ENCODE peak calls at places on chromosomes 1 and 21, in four cellular contexts. One of them, this sample, is unnamed.
A peak's percentile ranks its signal among the peaks of the same experiment; 100 is the strongest.

GRCh38 chr1:228978486-228979324 is 243.4 kb downstream of the RHOU start:
- DNase-seq in uterus: peak; percentile 61
- DNase-seq in ovary: peak; percentile 72
- DNase-seq in NB4: no peak
- DNase-seq in this sample: peak; percentile 83

GRCh38 chr21:31201144-31201543 is 142.9 kb downstream of the TIAM1 start:
- DNase-seq in uterus: no peak
- DNase-seq in ovary: no peak
- DNase-seq in NB4: no peak
- DNase-seq in this sample: no peak

GRCh38 chr1:17798011-17798410 is 42.9 kb downstream of the ACTL8 start:
- DNase-seq in uterus: no peak
- DNase-seq in ovary: no peak
- DNase-seq in NB4: no peak
- DNase-seq in this sample: no peak

GRCh38 chr1:3717715-3718601 is 34.3 kb upstream of the CCDC27 start:
- DNase-seq in NB4: peak; percentile 82
- DNase-seq in uterus: no peak
- DNase-seq in ovary: no peak
- DNase-seq in this sample: no peak

GRCh38 chr1:21626921-21627339 is 42.2 kb downstream of the RAP1GAP start:
- DNase-seq in NB4: peak; percentile 38
- DNase-seq in ovary: no peak
- DNase-seq in uterus: no peak
- DNase-seq in this sample: no peak

GRCh38 chr1:234589854-234590620 is 19.9 kb downstream of the IRF2BP2 start:
- DNase-seq in ovary: no peak
- DNase-seq in uterus: no peak
- DNase-seq in NB4: no peak
- DNase-seq in this sample: no peak

GRCh38 chr1:59672851-59673574 is 141.7 kb upstream of the HOOK1 start:
- DNase-seq in NB4: peak; percentile 51
- DNase-seq in uterus: no peak
- DNase-seq in ovary: no peak
- DNase-seq in this sample: no peak

GRCh38 chr1:193727850-193728249 is 541.4 kb upstream of the B3GALT2 start:
- DNase-seq in NB4: no peak
- DNase-seq in uterus: no peak
- DNase-seq in ovary: no peak
- DNase-seq in this sample: no peak

GRCh38 chr1:207811319-207811718 is 59.5 kb downstream of the CD46 start:
- DNase-seq in NB4: no peak
- DNase-seq in ovary: no peak
- DNase-seq in uterus: no peak
- DNase-seq in this sample: no peak

GRCh38 chr1:8889925-8890785 is 11.7 kb upstream of the ENO1 start:
- DNase-seq in NB4: no peak
- DNase-seq in ovary: peak; percentile 87
- DNase-seq in uterus: peak; percentile 70
- DNase-seq in this sample: peak; percentile 88

GRCh38 chr21:40846566-40847411 is at the start of gene DSCAM:
- DNase-seq in uterus: no peak
- DNase-seq in ovary: no peak
- DNase-seq in NB4: no peak
- DNase-seq in this sample: no peak

GRCh38 chr1:103788377-103788776 is 38.7 kb downstream of the AMY1C start:
- DNase-seq in uterus: no peak
- DNase-seq in NB4: peak; percentile 21
- DNase-seq in ovary: no peak
- DNase-seq in this sample: no peak

GRCh38 chr1:42046772-42047552 is 106.2 kb upstream of the GUCA2B start:
- DNase-seq in uterus: no peak
- DNase-seq in NB4: no peak
- DNase-seq in ovary: no peak
- DNase-seq in this sample: peak; percentile 85

GRCh38 chr1:2151252-2151651 is 43.3 kb downstream of the FAAP20 start:
- DNase-seq in ovary: no peak
- DNase-seq in NB4: peak; percentile 99
- DNase-seq in uterus: no peak
- DNase-seq in this sample: no peak

GRCh38 chr1:176691251-176692228 is 228.6 kb downstream of the PAPPA2 start:
- DNase-seq in NB4: peak; percentile 55
- DNase-seq in ovary: no peak
- DNase-seq in uterus: no peak
- DNase-seq in this sample: peak; percentile 58

GRCh38 chr1:182206628-182207239 is 145.2 kb upstream of the ZNF648 start:
- DNase-seq in NB4: peak; percentile 55
- DNase-seq in ovary: peak; percentile 80
- DNase-seq in uterus: peak; percentile 77
- DNase-seq in this sample: no peak

GRCh38 chr21:35840197-35840799 is 220.0 kb downstream of the SETD4 start:
- DNase-seq in NB4: peak; percentile 83
- DNase-seq in uterus: peak; percentile 26
- DNase-seq in ovary: peak; percentile 37
- DNase-seq in this sample: peak; percentile 55

GRCh38 chr1:233114860-233115259 is 164.4 kb downstream of the NTPCR start:
- DNase-seq in NB4: peak; percentile 48
- DNase-seq in ovary: no peak
- DNase-seq in uterus: no peak
- DNase-seq in this sample: no peak

GRCh38 chr21:42722808-42723470 is 69.5 kb downstream of the PDE9A start:
- DNase-seq in uterus: no peak
- DNase-seq in NB4: no peak
- DNase-seq in ovary: no peak
- DNase-seq in this sample: no peak

GRCh38 chr21:24225432-24225831 is 1381.8 kb downstream of the MRPL39 start:
- DNase-seq in uterus: no peak
- DNase-seq in ovary: no peak
- DNase-seq in NB4: no peak
- DNase-seq in this sample: no peak

GRCh38 chr1:27388337-27389005 is 4.0 kb upstream of the GPR3 start:
- DNase-seq in NB4: peak; percentile 65
- DNase-seq in uterus: peak; percentile 66
- DNase-seq in ovary: peak; percentile 68
- DNase-seq in this sample: no peak

GRCh38 chr1:244448279-244449036 is 3.3 kb downstream of the ADSS2 start:
- DNase-seq in NB4: no peak
- DNase-seq in ovary: no peak
- DNase-seq in uterus: no peak
- DNase-seq in this sample: no peak

GRCh38 chr1:201912832-201913231 is 24.1 kb downstream of the SHISA4 start:
- DNase-seq in NB4: no peak
- DNase-seq in uterus: peak; percentile 54
- DNase-seq in ovary: peak; percentile 74
- DNase-seq in this sample: no peak

GRCh38 chr1:68317543-68317942 is 85.2 kb upstream of the WLS start:
- DNase-seq in uterus: no peak
- DNase-seq in ovary: no peak
- DNase-seq in NB4: no peak
- DNase-seq in this sample: no peak

GRCh38 chr1:197103295-197103694 is 36.2 kb upstream of the F13B start:
- DNase-seq in NB4: no peak
- DNase-seq in ovary: no peak
- DNase-seq in uterus: no peak
- DNase-seq in this sample: no peak

GRCh38 chr1:27601771-27602509 is 2.0 kb downstream of the AHDC1 start:
- DNase-seq in ovary: peak; percentile 71
- DNase-seq in NB4: peak; percentile 80
- DNase-seq in uterus: peak; percentile 58
- DNase-seq in this sample: peak; percentile 90

GRCh38 chr1:42700006-42700405 is 17.8 kb downstream of the YBX1 start:
- DNase-seq in uterus: no peak
- DNase-seq in ovary: no peak
- DNase-seq in NB4: no peak
- DNase-seq in this sample: no peak

GRCh38 chr1:111369177-111369576 is 58.4 kb downstream of the OVGP1 start:
- DNase-seq in uterus: no peak
- DNase-seq in NB4: no peak
- DNase-seq in ovary: no peak
- DNase-seq in this sample: no peak

GRCh38 chr1:25590096-25590824 is 26.3 kb upstream of the MAN1C1 start:
- DNase-seq in ovary: no peak
- DNase-seq in NB4: peak; percentile 16
- DNase-seq in uterus: no peak
- DNase-seq in this sample: no peak

GRCh38 chr1:54490361-54491248 is 57.4 kb upstream of the ACOT11 start:
- DNase-seq in ovary: peak; percentile 61
- DNase-seq in NB4: peak; percentile 42
- DNase-seq in uterus: peak; percentile 36
- DNase-seq in this sample: peak; percentile 68

GRCh38 chr1:98049370-98050115 is 128.7 kb upstream of the DPYD start:
- DNase-seq in ovary: no peak
- DNase-seq in uterus: no peak
- DNase-seq in NB4: no peak
- DNase-seq in this sample: no peak

GRCh38 chr1:228013322-228014234 is 6.8 kb downstream of the WNT3A start:
- DNase-seq in ovary: peak; percentile 5
- DNase-seq in NB4: no peak
- DNase-seq in uterus: peak; percentile 10
- DNase-seq in this sample: no peak

GRCh38 chr1:203668401-203668800 is 41.8 kb downstream of the ATP2B4 start:
- DNase-seq in uterus: no peak
- DNase-seq in ovary: no peak
- DNase-seq in NB4: no peak
- DNase-seq in this sample: peak; percentile 77

GRCh38 chr21:18617291-18617690 is 213.7 kb upstream of the TMPRSS15 start:
- DNase-seq in uterus: no peak
- DNase-seq in ovary: no peak
- DNase-seq in NB4: no peak
- DNase-seq in this sample: no peak

GRCh38 chr1:59484090-59484489 is 187.2 kb downstream of the FGGY start:
- DNase-seq in ovary: no peak
- DNase-seq in NB4: no peak
- DNase-seq in uterus: no peak
- DNase-seq in this sample: no peak

GRCh38 chr1:166258017-166258416 is 91.2 kb upstream of the FAM78B start:
- DNase-seq in NB4: peak; percentile 10
- DNase-seq in ovary: no peak
- DNase-seq in uterus: no peak
- DNase-seq in this sample: no peak

DNA sequence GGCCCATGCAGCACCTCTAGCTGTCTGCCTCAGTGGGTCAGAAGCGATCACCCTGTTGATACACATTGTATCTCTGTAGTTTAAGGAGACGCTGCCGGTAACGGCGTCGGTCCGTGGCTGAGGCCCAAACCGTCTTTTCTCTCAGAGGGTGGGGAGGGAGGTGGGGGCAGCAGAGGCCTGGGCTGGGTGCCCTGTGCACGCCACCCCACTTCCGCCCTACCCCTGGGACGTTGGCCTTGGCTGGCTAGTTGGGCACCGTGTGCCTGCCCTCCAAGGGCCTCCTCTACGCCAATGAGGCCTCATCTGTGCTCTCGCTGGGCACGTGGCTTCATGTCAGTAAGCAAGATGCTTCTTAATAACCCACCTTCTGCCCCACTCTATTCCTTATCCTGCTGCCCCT is 9.4 kb downstream of the ZC3H12A start:
- DNase-seq in ovary: no peak
- DNase-seq in NB4: no peak
- DNase-seq in uterus: no peak
- DNase-seq in this sample: no peak
- TF ChIP-seq POLR2A in ovary: no peak
- TF ChIP-seq POLR2A in NB4: no peak
- TF ChIP-seq POLR2A in uterus: no peak
- TF ChIP-seq POLR2A in this sample: no peak

GRCh38 chr1:56289260-56289659 is 290.1 kb downstream of the PLPP3 start:
- DNase-seq in NB4: no peak
- DNase-seq in ovary: no peak
- DNase-seq in uterus: no peak
- DNase-seq in this sample: no peak
- TF ChIP-seq CTCF in NB4: no peak
- TF ChIP-seq CTCF in ovary: no peak
- TF ChIP-seq CTCF in uterus: no peak
- TF ChIP-seq CTCF in this sample: no peak

GRCh38 chr1:36223996-36224536 is at the start of gene THRAP3:
- DNase-seq in uterus: peak; percentile 99
- DNase-seq in ovary: peak; percentile 99
- DNase-seq in NB4: peak; percentile 100
- DNase-seq in this sample: peak; percentile 100
- TF ChIP-seq POLR2A in uterus: peak; percentile 90
- TF ChIP-seq POLR2A in ovary: peak; percentile 99
- TF ChIP-seq POLR2A in NB4: peak; percentile 67
- TF ChIP-seq POLR2A in this sample: peak; percentile 97

DNA sequence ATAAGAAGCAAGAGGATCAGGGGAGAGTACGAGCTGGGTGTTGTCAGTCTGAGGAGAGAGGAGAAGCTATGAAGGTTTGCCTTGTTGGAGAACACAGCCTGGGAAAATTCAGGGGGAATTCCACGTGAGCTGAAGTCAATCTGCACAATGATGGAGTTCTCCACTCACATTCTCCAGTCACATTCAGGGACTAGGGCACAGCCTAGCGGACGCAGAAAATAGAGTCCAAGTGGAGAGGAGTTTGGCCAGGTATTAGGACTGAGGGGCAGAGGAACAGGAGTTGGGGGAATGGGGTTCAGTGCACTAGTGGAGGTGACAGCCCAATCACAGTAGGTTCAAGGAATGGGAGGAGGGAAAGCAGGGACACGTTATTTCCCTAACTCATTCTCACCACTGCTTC is 124.0 kb downstream of the KCNH1 start:
- DNase-seq in NB4: no peak
- DNase-seq in ovary: no peak
- DNase-seq in uterus: no peak
- DNase-seq in this sample: no peak
- TF ChIP-seq CTCF in NB4: no peak
- TF ChIP-seq CTCF in ovary: no peak
- TF ChIP-seq CTCF in uterus: no peak
- TF ChIP-seq CTCF in this sample: no peak

DNA sequence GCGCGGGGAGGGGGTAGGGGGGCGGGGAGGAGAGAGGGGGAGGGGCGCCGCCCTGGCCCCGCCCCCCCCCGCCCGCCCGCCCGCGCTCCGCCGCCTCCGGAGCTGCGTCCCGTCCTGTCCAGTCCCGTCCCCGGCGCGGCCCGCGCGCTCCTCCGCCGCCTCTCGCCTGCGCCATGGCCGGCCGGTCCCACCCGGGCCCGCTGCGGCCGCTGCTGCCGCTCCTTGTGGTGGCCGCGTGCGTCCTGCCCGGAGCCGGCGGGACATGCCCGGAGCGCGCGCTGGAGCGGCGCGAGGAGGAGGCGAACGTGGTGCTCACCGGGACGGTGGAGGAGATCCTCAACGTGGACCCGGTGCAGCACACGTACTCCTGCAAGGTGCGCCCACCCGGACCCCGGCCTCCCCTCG is at the start of gene AGRN:
- DNase-seq in NB4: peak; percentile 53
- DNase-seq in ovary: peak; percentile 71
- DNase-seq in uterus: peak; percentile 56
- DNase-seq in this sample: peak; percentile 72
- TF ChIP-seq POLR2A in NB4: no peak
- TF ChIP-seq POLR2A in ovary: no peak
- TF ChIP-seq POLR2A in uterus: no peak
- TF ChIP-seq POLR2A in this sample: peak; percentile 54

This sample was measured in right lobe of liver.